ENCODE peak calls at places on chromosomes 2 and 18, in five cellular contexts. One of them, this sample, is unnamed.

GRCh38 chr18:56458770-56459450 is 179.5 kb downstream of the TXNL1 start:
- DNase-seq in cardiac fibroblast: no peak
- DNase-seq in HFFc6: no peak
- DNase-seq in GM12865: no peak
- DNase-seq in HepG2: no peak
- DNase-seq in this sample: no peak

GRCh38 chr2:55885944-55886281 is 37.7 kb downstream of the EFEMP1 start:
- DNase-seq in cardiac fibroblast: no peak
- DNase-seq in HFFc6: no peak
- DNase-seq in HepG2: no peak
- DNase-seq in GM12865: no peak
- DNase-seq in this sample: no peak

GRCh38 chr2:193580176-193580950 is 1385.6 kb upstream of the TMEFF2 start:
- DNase-seq in GM12865: no peak
- DNase-seq in cardiac fibroblast: no peak
- DNase-seq in HFFc6: no peak
- DNase-seq in HepG2: no peak
- DNase-seq in this sample: no peak

GRCh38 chr2:240528406-240529040 is 29.3 kb downstream of the ANKMY1 start:
- DNase-seq in GM12865: no peak
- DNase-seq in cardiac fibroblast: no peak
- DNase-seq in HFFc6: no peak
- DNase-seq in HepG2: no peak
- DNase-seq in this sample: no peak

GRCh38 chr18:4004176-4004829 is 450.8 kb downstream of the DLGAP1 start:
- DNase-seq in HFFc6: peak
- DNase-seq in HepG2: no peak
- DNase-seq in cardiac fibroblast: peak
- DNase-seq in GM12865: peak
- DNase-seq in this sample: no peak

GRCh38 chr2:5539281-5540211 is 152.6 kb upstream of the SOX11 start:
- DNase-seq in cardiac fibroblast: no peak
- DNase-seq in HFFc6: no peak
- DNase-seq in GM12865: no peak
- DNase-seq in HepG2: no peak
- DNase-seq in this sample: no peak

GRCh38 chr2:18096836-18097405 is 218.5 kb downstream of the KCNS3 start:
- DNase-seq in HFFc6: no peak
- DNase-seq in HepG2: no peak
- DNase-seq in cardiac fibroblast: no peak
- DNase-seq in GM12865: no peak
- DNase-seq in this sample: no peak

GRCh38 chr2:36438454-36438977 is 82.9 kb downstream of the CRIM1 start:
- DNase-seq in HFFc6: peak
- DNase-seq in GM12865: no peak
- DNase-seq in cardiac fibroblast: peak
- DNase-seq in HepG2: no peak
- DNase-seq in this sample: no peak

GRCh38 chr2:73701968-73702665 is 35.0 kb downstream of the TPRKB start:
- DNase-seq in GM12865: no peak
- DNase-seq in HepG2: peak
- DNase-seq in HFFc6: no peak
- DNase-seq in cardiac fibroblast: no peak
- DNase-seq in this sample: no peak

GRCh38 chr2:233718552-233718951 is at the start of gene UGT1A4:
- DNase-seq in HFFc6: no peak
- DNase-seq in cardiac fibroblast: no peak
- DNase-seq in GM12865: no peak
- DNase-seq in HepG2: no peak
- DNase-seq in this sample: no peak

GRCh38 chr2:88191722-88192042 is 21.5 kb downstream of the THNSL2 start:
- DNase-seq in cardiac fibroblast: no peak
- DNase-seq in HFFc6: no peak
- DNase-seq in GM12865: no peak
- DNase-seq in HepG2: no peak
- DNase-seq in this sample: no peak
- TF ChIP-seq CTCF in cardiac fibroblast: no peak
- TF ChIP-seq CTCF in HFFc6: peak
- TF ChIP-seq CTCF in GM12865: no peak
- TF ChIP-seq CTCF in HepG2: no peak
- TF ChIP-seq CTCF in this sample: no peak

DNA sequence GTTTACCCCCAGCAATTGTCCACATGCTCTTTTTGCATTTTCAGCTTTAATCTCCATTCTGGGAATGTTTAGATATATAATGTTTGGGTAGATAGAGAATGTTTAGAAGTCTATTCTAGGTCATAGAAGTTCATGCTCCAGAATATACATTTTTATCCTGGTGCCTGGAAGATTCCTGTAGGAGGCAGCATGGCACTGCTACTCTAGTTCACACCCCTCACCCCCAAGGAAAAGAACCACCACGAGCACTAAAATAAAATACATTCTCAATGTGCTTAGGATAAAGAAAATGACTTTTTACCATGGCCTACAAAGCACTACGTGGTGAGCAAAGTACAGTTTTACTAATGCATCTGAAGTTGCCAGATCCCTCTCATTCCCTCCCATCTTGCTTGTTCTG is 53.8 kb downstream of the MYO1B start:
- DNase-seq in HepG2: no peak
- DNase-seq in cardiac fibroblast: peak
- DNase-seq in GM12865: no peak
- DNase-seq in HFFc6: no peak
- DNase-seq in this sample: no peak
- TF ChIP-seq CTCF in HepG2: peak
- TF ChIP-seq CTCF in cardiac fibroblast: peak
- TF ChIP-seq CTCF in GM12865: no peak
- TF ChIP-seq CTCF in HFFc6: peak
- TF ChIP-seq CTCF in this sample: no peak

GRCh38 chr2:62801814-62802524 is 96.5 kb downstream of the EHBP1 start:
- DNase-seq in HFFc6: no peak
- DNase-seq in GM12865: peak
- DNase-seq in HepG2: no peak
- DNase-seq in cardiac fibroblast: peak
- DNase-seq in this sample: no peak
- TF ChIP-seq CTCF in HFFc6: peak
- TF ChIP-seq CTCF in GM12865: peak
- TF ChIP-seq CTCF in HepG2: no peak
- TF ChIP-seq CTCF in cardiac fibroblast: peak
- TF ChIP-seq CTCF in this sample: no peak

GRCh38 chr2:207706936-207707860 is 4.2 kb upstream of the CCNYL1 start:
- DNase-seq in GM12865: peak
- DNase-seq in cardiac fibroblast: no peak
- DNase-seq in HepG2: no peak
- DNase-seq in HFFc6: no peak
- DNase-seq in this sample: no peak

GRCh38 chr2:207716061-207716460 is 4.6 kb downstream of the CCNYL1 start:
- DNase-seq in GM12865: no peak
- DNase-seq in HepG2: no peak
- DNase-seq in HFFc6: no peak
- DNase-seq in cardiac fibroblast: no peak
- DNase-seq in this sample: no peak

GRCh38 chr2:207711750-207712487 is 479 bp downstream of the CCNYL1 start:
- DNase-seq in HepG2: no peak
- DNase-seq in HFFc6: peak
- DNase-seq in cardiac fibroblast: peak
- DNase-seq in GM12865: peak
- DNase-seq in this sample: peak

DNA sequence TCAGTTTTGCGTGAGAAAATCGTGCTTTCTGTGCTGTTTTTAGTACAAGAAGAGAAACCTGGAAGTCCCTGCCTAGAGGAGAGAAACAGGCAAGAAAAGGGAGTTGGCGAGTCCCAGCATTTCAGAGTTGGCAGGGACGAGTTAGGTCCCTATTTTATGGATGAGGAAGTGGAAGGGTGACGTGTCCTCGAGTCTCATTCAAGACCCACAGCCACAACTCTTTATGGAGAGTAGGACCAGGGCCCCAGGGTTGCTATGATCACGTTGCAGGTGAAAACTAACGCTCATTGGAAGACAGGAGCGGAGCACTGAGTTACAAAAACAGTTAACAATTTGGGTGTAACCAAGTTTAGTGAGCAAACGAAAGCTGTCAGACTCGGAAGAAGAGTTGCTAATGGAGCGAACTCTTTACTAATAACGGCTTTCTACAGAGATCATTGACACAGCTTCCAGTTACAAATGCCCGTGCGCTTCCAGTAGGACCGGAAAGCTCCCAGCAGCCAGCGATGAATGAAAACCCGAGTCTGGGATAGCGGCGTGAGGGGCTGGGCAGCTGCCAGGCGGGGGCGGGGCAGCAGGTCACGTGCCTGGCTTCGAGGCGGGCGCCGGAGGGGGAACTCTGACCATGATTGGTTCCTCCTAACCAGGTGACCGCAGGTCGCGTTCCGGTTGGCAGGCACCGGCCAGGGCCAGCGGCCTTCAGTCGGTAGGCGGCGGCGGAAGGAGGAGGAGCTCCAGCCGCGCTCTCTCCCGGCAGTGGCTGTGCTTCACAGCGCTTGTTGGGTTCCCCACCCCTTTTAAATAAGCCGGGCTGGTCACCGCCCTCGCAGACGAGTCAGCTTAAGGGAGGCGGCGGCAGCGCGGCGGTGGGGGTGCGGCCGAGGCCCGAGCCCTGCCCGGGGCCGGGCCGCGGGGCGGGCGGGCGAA is at the start of gene CCNYL1:
- DNase-seq in HepG2: peak
- DNase-seq in cardiac fibroblast: peak
- DNase-seq in GM12865: peak
- DNase-seq in HFFc6: peak
- DNase-seq in this sample: peak
- TF ChIP-seq CTCF in HepG2: peak
- TF ChIP-seq CTCF in cardiac fibroblast: peak
- TF ChIP-seq CTCF in GM12865: no peak
- TF ChIP-seq CTCF in HFFc6: peak
- TF ChIP-seq CTCF in this sample: no peak